ENCODE peak calls at places on chromosomes 2 and 18, in five cellular contexts. Q, I, G, N and X are unnamed samples.

GRCh38 chr18:903703-904102 is 968 bp upstream of the ADCYAP1 start:
- DNase-seq in N (no peak), Q (peak), G (no peak), I (no peak), X (no peak)

GRCh38 chr2:208984376-208985100 is 439.3 kb upstream of the MAP2 start:
- DNase-seq in Q (no peak), I (no peak), N (no peak), G (no peak), X (no peak)

GRCh38 chr2:12701786-12702660 is 14.7 kb upstream of the TRIB2 start:
- DNase-seq in I (no peak), Q (no peak), G (no peak), N (no peak), X (peak)

GRCh38 chr2:11554430-11554764 is 20.6 kb downstream of the GREB1 start:
- DNase-seq in N (no peak), G (no peak), I (no peak), Q (no peak), X (no peak)

GRCh38 chr18:21680148-21680547 is 24.4 kb downstream of the ABHD3 start:
- DNase-seq in Q (no peak), I (no peak), G (no peak), N (no peak), X (no peak)

GRCh38 chr2:223779877-223780276 is 57.5 kb downstream of the AP1S3 start:
- DNase-seq in Q (peak), G (no peak), I (no peak), N (no peak), X (no peak)

GRCh38 chr2:76212305-76212985 is 501.7 kb upstream of the GCFC2 start:
- DNase-seq in Q (no peak), N (no peak), I (no peak), G (no peak), X (no peak)

GRCh38 chr2:236342507-236342906 is 78.3 kb upstream of the ASB18 start:
- DNase-seq in I (no peak), Q (no peak), G (no peak), N (no peak), X (no peak)

GRCh38 chr2:71459084-71459431 is 5.7 kb downstream of the DYSF start:
- DNase-seq in G (no peak), Q (no peak), N (no peak), I (no peak), X (peak)

GRCh38 chr2:241161646-241162281 is 11.5 kb downstream of the PPP1R7 start:
- DNase-seq in I (no peak), G (peak), Q (no peak), N (peak), X (peak)

GRCh38 chr2:29459445-29460179 is 344.4 kb downstream of the CLIP4 start:
- DNase-seq in G (no peak), Q (no peak), I (no peak), N (no peak), X (no peak)

GRCh38 chr2:130756041-130756720 is 841 bp downstream of the AMER3 start:
- DNase-seq in I (no peak), Q (peak), N (no peak), G (no peak), X (peak)

GRCh38 chr2:96733931-96734330 is 5.9 kb downstream of the LMAN2L start:
- DNase-seq in N (no peak), Q (no peak), I (no peak), G (no peak), X (no peak)

GRCh38 chr2:240187989-240188590 is 47.6 kb upstream of the OTOS start:
- DNase-seq in Q (no peak), I (no peak), G (peak), N (no peak), X (no peak)

GRCh38 chr18:21362921-21363320 is 120.9 kb downstream of the GREB1L start:
- DNase-seq in Q (no peak), N (no peak), I (no peak), G (no peak), X (no peak)

GRCh38 chr18:56641714-56642331 is 3.4 kb upstream of the TXNL1 start:
- DNase-seq in I (no peak), Q (no peak), N (no peak), G (no peak), X (no peak)

GRCh38 chr2:38076710-38077430 is 919 bp upstream of the CYP1B1 start:
- DNase-seq in G (peak), I (no peak), N (peak), Q (peak), X (no peak)

GRCh38 chr2:77008925-77009706 is 513.1 kb downstream of the LRRTM4 start:
- DNase-seq in N (no peak), I (no peak), Q (no peak), G (no peak), X (no peak)

GRCh38 chr2:191845248-191845715 is 1.6 kb downstream of the CAVIN2 start:
- DNase-seq in G (peak), Q (no peak), I (no peak), N (no peak), X (no peak)

GRCh38 chr2:102359527-102359926 is 3.9 kb downstream of the IL18R1 start:
- DNase-seq in G (no peak), I (no peak), Q (no peak), N (no peak), X (no peak)

GRCh38 chr2:127623388-127624320 is 22.3 kb upstream of the GPR17 start:
- DNase-seq in I (no peak), N (peak), G (peak), Q (no peak), X (no peak)

GRCh38 chr2:96547203-96547641 is 10.7 kb downstream of the ARID5A start:
- DNase-seq in G (no peak), I (no peak), Q (no peak), N (no peak), X (no peak)

GRCh38 chr2:237254369-237254861 is 159.5 kb downstream of the COL6A3 start:
- DNase-seq in I (no peak), Q (no peak), G (no peak), N (no peak), X (no peak)

GRCh38 chr2:225737556-225737955 is 338.0 kb downstream of the NYAP2 start:
- DNase-seq in N (no peak), G (no peak), I (no peak), Q (no peak), X (no peak)

GRCh38 chr2:62794791-62795190 is 89.3 kb downstream of the EHBP1 start:
- DNase-seq in N (no peak), I (no peak), G (no peak), Q (no peak), X (no peak)

GRCh38 chr2:45607701-45608100 is 3.4 kb downstream of the SRBD1 start:
- DNase-seq in Q (peak), I (no peak), N (no peak), G (no peak), X (no peak)

GRCh38 chr2:181585732-181586131 is 71.2 kb downstream of the CERKL start:
- DNase-seq in Q (no peak), G (no peak), I (no peak), N (no peak), X (no peak)

GRCh38 chr18:37361223-37362157 is 204.1 kb downstream of the CELF4 start:
- DNase-seq in I (no peak), N (no peak), Q (no peak), G (no peak), X (no peak)

GRCh38 chr18:10299686-10300085 is 154.7 kb upstream of the APCDD1 start:
- DNase-seq in I (no peak), Q (no peak), G (no peak), N (no peak), X (no peak)

GRCh38 chr2:12770569-12770968 is 53.8 kb downstream of the TRIB2 start:
- DNase-seq in N (no peak), G (no peak), I (no peak), Q (no peak), X (peak)

GRCh38 chr2:50951416-50951815 is 80.5 kb downstream of the NRXN1 start:
- DNase-seq in Q (no peak), N (no peak), I (no peak), G (no peak), X (no peak)

GRCh38 chr2:181177376-181177775 is 197.0 kb downstream of the UBE2E3 start:
- DNase-seq in Q (no peak), N (no peak), I (no peak), G (no peak), X (no peak)

GRCh38 chr2:217105733-217106649 is 246.1 kb upstream of the TNP1 start:
- DNase-seq in Q (peak), G (no peak), N (no peak), I (peak), X (peak)
- TF ChIP-seq POLR2AphosphoS5 in Q (no peak), G (no peak), N (no peak), I (no peak), X (peak)

GRCh38 chr2:233288663-233289062 is 19.0 kb upstream of the SAG start:
- DNase-seq in Q (no peak), I (no peak), G (peak), N (no peak), X (no peak)
- H3K27ac ChIP-seq in Q (no peak), I (no peak), G (no peak), N (no peak), X (no peak)

DNA sequence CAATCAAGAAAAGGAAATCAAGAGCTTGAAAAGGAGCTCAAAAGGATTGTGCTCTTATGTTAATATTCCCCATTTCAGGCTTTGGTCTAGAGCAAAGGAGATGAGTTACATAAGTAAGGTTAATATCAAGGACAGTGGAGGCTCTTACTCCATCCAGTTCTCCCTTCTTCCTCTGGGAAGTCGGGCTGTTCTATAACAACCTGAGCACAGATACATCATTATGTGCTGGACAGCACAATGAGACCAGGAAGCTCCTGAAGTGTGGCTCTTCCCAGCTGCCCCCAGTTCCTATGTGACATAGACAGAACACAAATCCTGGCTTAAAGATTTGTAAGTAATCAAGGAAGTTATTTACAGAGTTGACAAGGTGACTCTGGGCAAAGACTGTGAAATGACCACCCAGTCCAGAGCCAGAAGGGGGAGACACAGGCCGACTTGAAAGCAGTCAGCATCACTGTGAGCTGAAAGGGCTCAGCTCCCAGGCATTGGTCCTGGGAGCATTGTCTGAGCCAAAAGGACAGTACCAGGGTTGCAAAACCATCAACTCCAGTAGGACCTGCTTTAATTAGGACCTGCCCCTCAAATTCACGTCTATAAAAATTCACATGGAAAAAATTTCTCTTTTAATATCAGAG is 917.6 kb upstream of the ACVR2A start:
- DNase-seq in I (peak), G (peak), Q (no peak), N (peak), X (no peak)
- TF ChIP-seq CTCF in I (peak), G (peak), Q (no peak), N (peak), X (peak)

DNA sequence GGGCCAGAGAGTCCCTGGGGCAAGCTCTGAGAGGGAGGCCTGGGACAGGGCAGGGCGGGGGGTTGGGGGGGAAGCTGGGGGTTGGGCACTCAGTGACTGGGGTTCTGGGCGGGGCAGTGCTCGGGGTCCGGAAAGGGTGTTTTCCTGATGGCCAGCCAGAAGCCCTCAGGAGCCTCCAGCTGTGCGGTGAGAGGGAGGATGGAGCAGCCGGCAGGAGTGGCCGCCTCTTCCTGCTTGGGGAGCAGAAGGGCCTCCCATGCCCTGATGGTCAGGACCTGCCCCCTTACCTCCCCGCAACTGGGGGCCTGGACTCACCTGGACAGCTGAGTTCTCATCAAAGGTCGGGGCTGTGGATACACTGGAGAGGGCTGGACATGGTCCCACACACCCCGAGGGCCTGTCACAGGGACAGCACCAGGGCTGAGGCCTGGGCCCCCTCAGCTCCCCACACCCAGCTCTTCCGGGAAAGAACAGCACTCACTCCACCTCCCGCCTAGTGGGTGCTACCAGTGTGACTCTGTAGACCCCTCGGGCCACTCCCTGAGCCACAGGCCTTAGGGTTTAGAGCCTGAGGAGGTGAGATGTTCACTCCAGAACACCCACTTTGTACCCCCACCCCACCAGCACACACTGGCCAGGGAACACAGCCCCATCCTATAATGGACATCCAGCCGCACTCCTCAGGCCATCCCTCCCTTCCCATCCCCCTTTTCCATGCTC is 6.7 kb downstream of the SFTPB start:
- DNase-seq in Q (no peak), I (no peak), N (no peak), G (peak), X (no peak)
- TF ChIP-seq POLR2AphosphoS5 in Q (no peak), I (no peak), N (no peak), G (no peak), X (no peak)

GRCh38 chr2:174597347-174598047 is at the start of gene WIPF1:
- DNase-seq in I (no peak), N (peak), G (no peak), Q (no peak), X (peak)
- H3K27ac ChIP-seq in I (no peak), N (peak), G (peak), Q (no peak), X (peak)

GRCh38 chr18:74460825-74461224 is 3.7 kb upstream of the DIPK1C start:
- DNase-seq in G (no peak), Q (no peak), I (no peak), N (no peak), X (no peak)

GRCh38 chr18:74457043-74457742 is at the start of gene DIPK1C:
- DNase-seq in Q (no peak), G (no peak), I (no peak), N (no peak), X (no peak)

GRCh38 chr18:74457743-74458465 is 796 bp upstream of the DIPK1C start:
- DNase-seq in Q (no peak), N (no peak), I (no peak), G (no peak), X (no peak)

GRCh38 chr18:74456409-74457042 is 582 bp downstream of the DIPK1C start:
- DNase-seq in N (no peak), Q (no peak), I (no peak), G (no peak), X (no peak)

GRCh38 chr18:74459877-74460276 is 2.8 kb upstream of the DIPK1C start:
- DNase-seq in Q (peak), N (no peak), G (no peak), I (no peak), X (no peak)
- TF ChIP-seq CTCF in Q (peak), N (no peak), G (no peak), I (no peak), X (no peak)

GRCh38 chr2:10432315-10433181 is 15.6 kb downstream of the ODC1 start:
- DNase-seq in I (no peak), N (peak), G (no peak), Q (peak), X (no peak)
- TF ChIP-seq POLR2AphosphoS5 in I (no peak), N (no peak), G (no peak), Q (no peak), X (no peak)